ENCODE peak calls at places on chromosomes 1 and 21, in six cellular contexts. O, L, D, G, S and M are unnamed samples.

GRCh38 chr21:42654179-42654912 is 925 bp downstream of the PDE9A start:
- DNase-seq in O (no peak), L (peak), D (no peak), G (no peak), S (peak), M (peak)

GRCh38 chr1:12232221-12232620 is 2.4 kb downstream of the VPS13D start:
- DNase-seq in O (no peak), L (no peak), D (no peak), G (no peak), S (no peak), M (no peak)

GRCh38 chr21:37863842-37864241 is 52.4 kb downstream of the KCNJ6 start:
- DNase-seq in O (no peak), L (peak), D (no peak), G (peak), S (no peak), M (no peak)

GRCh38 chr1:172089768-172090510 is 248.6 kb downstream of the DNM3 start:
- DNase-seq in O (peak), L (peak), D (peak), G (peak), S (peak), M (peak)

GRCh38 chr1:224118688-224119087 is 4.8 kb downstream of the FBXO28 start:
- DNase-seq in O (no peak), L (no peak), D (no peak), G (no peak), S (no peak), M (no peak)

GRCh38 chr1:219189942-219190341 is 16.3 kb downstream of the LYPLAL1 start:
- DNase-seq in O (no peak), L (no peak), D (no peak), G (no peak), S (no peak), M (no peak)

GRCh38 chr1:156931974-156932710 is 11.7 kb downstream of the LRRC71 start:
- DNase-seq in O (no peak), L (no peak), D (no peak), G (no peak), S (no peak), M (no peak)

GRCh38 chr1:184555665-184556641 is 169.1 kb downstream of the C1orf21 start:
- DNase-seq in O (no peak), L (no peak), D (no peak), G (no peak), S (no peak), M (no peak)

GRCh38 chr1:98919211-98919610 is 85.5 kb downstream of the PLPPR5 start:
- DNase-seq in O (no peak), L (no peak), D (no peak), G (no peak), S (no peak), M (no peak)

GRCh38 chr1:192732787-192733186 is 76.1 kb upstream of the RGS2 start:
- DNase-seq in O (no peak), L (no peak), D (no peak), G (no peak), S (no peak), M (peak)
- H2BK5ac ChIP-seq in O (no peak), L (no peak), D (no peak), G (no peak), S (no peak), M (no peak)

DNA sequence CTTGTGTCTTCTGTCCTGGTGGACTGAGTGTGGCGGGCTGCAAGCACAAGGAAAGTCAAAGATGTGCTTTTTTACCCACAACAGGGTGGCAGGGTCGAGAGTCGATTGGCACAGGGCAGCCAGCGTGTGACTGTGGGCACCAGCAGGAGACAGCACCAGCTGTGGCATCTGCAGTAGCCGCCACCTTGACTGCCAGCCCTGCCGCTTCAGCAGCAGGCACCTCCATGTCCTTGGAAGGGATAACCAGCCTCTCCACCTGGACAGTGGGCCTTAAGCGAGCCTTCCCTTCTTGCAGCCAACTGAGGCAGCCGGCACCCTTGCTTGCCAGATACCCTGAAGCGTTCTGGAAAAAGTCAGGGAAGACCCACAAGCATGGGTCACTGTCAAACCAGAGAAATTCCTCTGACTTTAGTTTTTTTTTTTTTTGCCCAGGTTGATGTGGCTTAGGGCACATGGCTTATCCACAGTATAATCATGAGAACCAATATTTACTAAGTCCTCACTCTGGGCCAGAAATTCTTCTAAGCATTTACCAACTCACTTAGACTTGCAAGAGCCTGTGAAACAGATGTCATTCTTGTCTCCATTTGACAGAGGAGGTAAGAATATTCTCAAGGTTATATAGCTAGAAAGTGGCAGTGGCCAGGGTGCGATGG is 30.1 kb upstream of the PTGFRN start:
- DNase-seq in O (no peak), L (no peak), D (no peak), G (no peak), S (peak), M (no peak)
- H4K8ac ChIP-seq in O (no peak), L (peak), D (peak), G (peak), S (no peak), M (no peak)

GRCh38 chr1:161200421-161200991 is 1.7 kb upstream of the ADAMTS4 start:
- DNase-seq in O (peak), L (no peak), D (no peak), G (no peak), S (no peak), M (no peak)
- H2BK5ac ChIP-seq in O (no peak), L (no peak), D (no peak), G (peak), S (peak), M (peak)

GRCh38 chr1:178946855-178947687 is 76.2 kb upstream of the ANGPTL1 start:
- DNase-seq in O (no peak), L (no peak), D (no peak), G (no peak), S (no peak), M (no peak)

GRCh38 chr1:178946416-178946815 is 75.5 kb upstream of the ANGPTL1 start:
- DNase-seq in O (no peak), L (no peak), D (no peak), G (no peak), S (no peak), M (no peak)

GRCh38 chr1:178947688-178948003 is 76.8 kb upstream of the ANGPTL1 start:
- DNase-seq in O (no peak), L (no peak), D (no peak), G (no peak), S (no peak), M (no peak)

GRCh38 chr1:178944729-178945128 is 73.9 kb upstream of the ANGPTL1 start:
- DNase-seq in O (no peak), L (no peak), D (no peak), G (no peak), S (peak), M (no peak)

GRCh38 chr1:178945763-178946266 is 74.9 kb upstream of the ANGPTL1 start:
- DNase-seq in O (peak), L (no peak), D (no peak), G (peak), S (peak), M (peak)
- H4K8ac ChIP-seq in O (peak), L (peak), D (no peak), G (no peak), S (peak), M (no peak)

DNA sequence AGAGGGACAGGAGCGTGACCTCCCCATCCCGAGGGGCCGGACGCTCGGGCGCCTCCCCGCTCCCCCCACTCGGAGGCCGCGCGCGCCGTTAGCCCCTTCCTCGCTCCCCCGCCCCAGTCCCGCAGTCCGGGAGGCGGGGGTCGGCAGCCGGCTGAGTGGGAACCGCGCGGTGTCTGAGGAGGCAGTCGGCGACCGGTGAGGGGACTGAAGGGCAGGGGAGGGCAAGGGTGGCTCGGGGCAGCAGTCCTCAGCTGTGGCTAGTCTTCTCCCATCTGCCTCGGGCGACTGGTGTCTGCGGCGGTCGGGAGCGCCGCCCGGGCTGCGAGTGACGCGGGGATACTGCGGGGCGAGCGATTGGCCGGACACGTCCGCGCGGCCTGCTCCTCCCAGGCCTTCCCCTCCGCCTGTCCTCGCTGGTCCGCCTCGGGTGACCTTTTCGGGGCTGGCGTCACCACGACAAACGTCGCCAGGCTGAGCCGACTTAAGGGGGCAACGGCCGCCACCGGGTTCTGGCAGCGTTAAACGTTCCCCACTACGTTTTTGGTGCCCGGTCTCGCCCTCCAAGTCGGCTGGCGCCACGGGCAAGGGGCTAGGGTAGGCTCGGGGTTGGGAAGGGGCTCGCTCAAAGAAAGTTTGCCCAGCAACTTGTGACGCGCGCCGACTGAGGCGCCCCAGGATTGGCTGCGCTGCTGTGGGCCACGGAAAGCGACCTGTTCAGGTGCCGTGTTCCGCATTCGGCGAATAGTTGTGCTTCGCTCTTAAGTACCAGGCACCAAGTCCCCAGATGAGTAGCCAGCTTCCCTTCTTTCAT is 538 bp downstream of the ZNF672 start:
- DNase-seq in O (peak), L (peak), D (peak), G (peak), S (peak), M (peak)
- H2BK5ac ChIP-seq in O (no peak), L (peak), D (peak), G (peak), S (peak), M (peak)

GRCh38 chr21:44766818-44767354 is 34.7 kb downstream of the UBE2G2 start:
- DNase-seq in O (no peak), L (no peak), D (no peak), G (no peak), S (no peak), M (no peak)
- H4K8ac ChIP-seq in O (no peak), L (no peak), D (no peak), G (no peak), S (peak), M (no peak)

DNA sequence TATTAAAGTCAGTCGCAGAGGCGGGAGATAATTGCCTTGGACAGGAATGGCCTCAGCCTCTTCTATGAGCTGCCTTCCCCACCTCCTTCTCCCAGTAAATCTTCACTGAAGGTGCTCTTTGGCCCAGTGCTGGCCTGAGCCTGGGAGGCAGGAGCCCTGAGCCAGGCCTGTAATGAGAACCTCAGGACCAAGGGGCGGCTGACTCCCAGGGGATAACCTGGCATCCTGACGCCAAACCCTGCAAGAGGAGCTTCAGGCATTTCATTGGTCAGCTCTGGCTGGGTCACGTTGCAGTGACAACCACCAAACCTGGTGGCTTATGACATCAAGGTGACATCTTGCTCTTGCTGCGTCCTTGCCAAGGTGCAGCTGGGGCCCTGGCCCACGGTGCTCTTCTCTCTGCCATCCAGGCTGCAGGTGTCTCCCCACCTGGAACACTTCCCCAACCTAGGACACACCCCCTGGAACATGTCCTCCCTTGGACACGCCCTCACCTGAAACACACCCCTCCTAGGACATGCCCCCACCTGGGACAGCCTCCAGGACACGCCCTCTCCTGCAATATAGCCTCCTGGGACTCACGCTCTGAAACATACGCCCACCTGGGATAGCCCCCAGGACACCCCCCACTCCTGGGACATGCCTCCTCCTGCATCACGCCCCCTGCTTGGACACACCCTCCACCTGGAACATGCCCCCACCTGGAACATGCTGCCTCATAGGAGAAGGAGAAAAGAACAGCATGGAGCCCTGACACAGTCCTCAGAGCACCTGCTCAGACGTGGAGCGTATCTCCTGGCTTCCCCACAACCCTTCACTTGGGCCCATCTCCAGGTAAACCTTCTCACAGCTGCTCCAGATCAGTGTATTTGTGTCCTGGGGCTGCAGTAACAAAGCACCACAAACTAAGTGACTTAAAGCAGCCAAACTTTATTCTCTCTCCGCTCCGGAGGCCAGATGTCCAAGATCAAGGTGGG is 333.6 kb downstream of the NPHP4 start:
- DNase-seq in O (peak), L (no peak), D (no peak), G (no peak), S (no peak), M (no peak)
- H2BK5ac ChIP-seq in O (no peak), L (no peak), D (no peak), G (no peak), S (no peak), M (no peak)

DNA sequence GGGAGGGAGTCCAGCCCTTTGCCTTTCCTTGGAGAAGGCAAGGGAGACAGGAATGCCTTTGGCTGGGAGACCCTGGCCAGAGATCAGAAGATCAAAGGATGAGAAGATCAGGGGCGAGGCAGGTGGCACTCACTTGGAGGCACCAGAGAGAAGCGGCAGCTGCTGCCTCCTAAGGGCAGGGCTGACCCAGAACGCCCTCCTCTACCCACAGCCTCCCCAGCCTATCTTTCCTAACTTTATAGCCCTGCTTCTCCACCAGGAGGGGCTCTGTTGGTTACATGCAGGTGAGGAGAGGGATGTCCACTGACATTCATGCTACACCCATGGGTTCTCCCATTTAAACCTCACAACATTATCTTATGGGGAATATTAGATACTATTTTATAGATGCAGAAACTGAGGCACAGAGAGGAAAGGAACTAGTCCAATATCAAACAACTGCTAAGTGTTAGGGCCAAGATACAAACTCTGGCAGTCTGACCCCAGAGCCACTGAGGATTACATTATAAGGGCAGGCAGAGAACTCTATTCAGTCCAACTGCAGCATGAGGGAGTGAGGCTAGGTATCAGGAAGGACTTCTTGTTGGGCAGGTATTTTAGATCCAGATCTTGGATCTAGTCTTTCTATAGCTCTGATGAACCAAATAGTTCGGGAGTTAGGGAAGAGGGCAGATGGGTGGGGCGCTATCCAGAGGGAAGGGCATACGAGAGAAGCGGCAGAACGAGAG is 19.9 kb downstream of the LGR6 start:
- DNase-seq in O (peak), L (no peak), D (no peak), G (no peak), S (peak), M (peak)
- H4K8ac ChIP-seq in O (no peak), L (no peak), D (peak), G (no peak), S (peak), M (no peak)

GRCh38 chr1:2031546-2032540 is 12.7 kb downstream of the GABRD start:
- DNase-seq in O (no peak), L (no peak), D (no peak), G (no peak), S (no peak), M (no peak)

GRCh38 chr1:2027961-2028583 is 8.9 kb downstream of the GABRD start:
- DNase-seq in O (no peak), L (no peak), D (no peak), G (no peak), S (no peak), M (no peak)

GRCh38 chr1:2029561-2029960 is 10.4 kb downstream of the GABRD start:
- DNase-seq in O (no peak), L (no peak), D (no peak), G (no peak), S (no peak), M (no peak)

GRCh38 chr1:2028870-2029560 is 9.9 kb downstream of the GABRD start:
- DNase-seq in O (no peak), L (no peak), D (no peak), G (no peak), S (no peak), M (no peak)

DNA sequence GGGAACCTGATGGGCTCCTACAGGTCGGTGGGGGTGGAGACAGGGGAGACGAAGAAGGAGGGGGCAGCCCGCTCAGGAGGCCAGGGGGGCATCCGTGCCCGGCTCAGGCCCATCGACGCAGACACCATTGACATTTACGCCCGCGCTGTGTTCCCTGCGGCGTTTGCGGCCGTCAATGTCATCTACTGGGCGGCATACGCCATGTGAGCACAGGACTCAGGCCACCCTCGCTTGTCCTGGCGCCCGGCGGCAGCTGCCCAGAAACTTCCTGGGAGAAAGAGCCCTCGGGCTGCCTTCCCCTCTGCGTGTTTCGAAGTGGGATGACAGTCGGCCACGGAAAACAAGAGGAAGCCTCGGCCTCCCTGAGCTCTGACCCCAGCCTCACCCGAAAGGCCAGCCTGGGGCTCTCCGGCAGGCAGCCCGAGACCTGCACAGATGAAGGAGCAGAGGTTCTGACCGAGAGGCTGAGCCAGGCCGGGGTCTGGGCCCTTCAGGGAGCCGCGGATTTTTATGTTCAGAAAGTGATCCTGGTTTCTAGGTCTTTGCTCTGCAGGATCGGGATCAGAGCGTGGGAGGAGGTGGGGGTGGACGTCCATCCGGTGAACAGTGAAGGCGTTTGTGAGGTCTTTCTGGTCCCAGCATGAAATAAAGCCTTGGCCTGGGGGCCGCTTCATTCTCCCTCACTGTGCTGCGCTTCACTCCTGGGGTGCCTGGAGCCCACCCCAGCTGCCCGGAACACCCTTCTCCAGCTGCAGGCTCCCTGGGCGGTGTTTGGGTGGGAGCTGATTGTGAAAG is 11.1 kb downstream of the GABRD start:
- DNase-seq in O (no peak), L (no peak), D (no peak), G (no peak), S (no peak), M (no peak)
- H2BK5ac ChIP-seq in O (no peak), L (no peak), D (no peak), G (no peak), S (no peak), M (no peak)